ENCODE peak calls at places on chromosomes 2 and 18, in nine cellular contexts. P is colonic mucosa, D is fibroblast of pulmonary artery, J is heart right ventricle, E is hepatocyte, V is GM12878, X is tibial artery, L is fibroblast of mammary gland, U is heart left ventricle. Z is an unnamed sample.

GRCh38 chr2:188784269-188784762 is 189.9 kb upstream of the COL3A1 start:
- DNase-seq in D (no peak), E (peak), U (no peak), X (no peak), V (no peak), J (no peak), P (no peak), L (no peak), Z (no peak)

GRCh38 chr2:65316072-65316471 is 88.4 kb downstream of the ACTR2 start:
- DNase-seq in V (no peak), J (no peak), P (no peak), L (peak), X (peak), D (peak), E (no peak), U (peak), Z (peak)

GRCh38 chr18:63444567-63444966 is 22.3 kb upstream of the VPS4B start:
- DNase-seq in E (peak), V (no peak), L (peak), X (peak), P (peak), U (no peak), J (no peak), D (peak), Z (peak)

GRCh38 chr18:8627107-8627472 is 17.9 kb downstream of the RAB12 start:
- DNase-seq in D (no peak), E (no peak), L (no peak), V (no peak), U (no peak), X (no peak), J (peak), P (no peak), Z (no peak)

GRCh38 chr2:126752876-126753275 is 96.9 kb downstream of the GYPC start:
- DNase-seq in V (no peak), D (no peak), L (no peak), U (no peak), X (no peak), E (no peak), P (peak), J (no peak), Z (no peak)

GRCh38 chr2:219916761-219917160 is 289.3 kb downstream of the SLC4A3 start:
- DNase-seq in J (no peak), U (no peak), E (no peak), X (no peak), P (no peak), D (no peak), L (no peak), V (no peak), Z (no peak)

GRCh38 chr2:30730736-30731135 is 76.5 kb downstream of the CAPN13 start:
- DNase-seq in X (no peak), V (no peak), J (no peak), U (no peak), P (no peak), D (no peak), E (no peak), L (no peak), Z (no peak)

GRCh38 chr2:46352621-46353020 is 55.4 kb downstream of the EPAS1 start:
- DNase-seq in U (peak), V (no peak), X (no peak), L (no peak), J (peak), P (no peak), E (no peak), D (no peak), Z (no peak)

GRCh38 chr2:172811027-172811426 is 75.4 kb downstream of the RAPGEF4 start:
- DNase-seq in V (no peak), L (no peak), U (no peak), D (no peak), P (no peak), X (no peak), E (no peak), J (no peak), Z (peak)

GRCh38 chr2:129757915-129758421 is 221.5 kb upstream of the RAB6C start:
- DNase-seq in X (no peak), P (no peak), E (no peak), D (no peak), V (no peak), U (no peak), L (no peak), J (no peak), Z (no peak)

GRCh38 chr2:129757366-129757914 is 222.0 kb upstream of the RAB6C start:
- DNase-seq in U (no peak), V (no peak), X (no peak), L (no peak), J (no peak), P (no peak), E (no peak), D (no peak), Z (no peak)

GRCh38 chr2:129760669-129761068 is 218.8 kb upstream of the RAB6C start:
- DNase-seq in X (no peak), P (no peak), D (no peak), V (no peak), L (no peak), E (no peak), J (no peak), U (no peak), Z (no peak)

GRCh38 chr2:129759186-129760010 is 220.1 kb upstream of the RAB6C start:
- DNase-seq in E (no peak), J (no peak), D (no peak), V (no peak), P (no peak), X (no peak), U (no peak), L (no peak), Z (no peak)

GRCh38 chr2:129758461-129759185 is 220.8 kb upstream of the RAB6C start:
- DNase-seq in V (no peak), J (peak), P (no peak), U (no peak), L (no peak), E (no peak), D (no peak), X (peak), Z (peak)
- H3K4me3 ChIP-seq in V (no peak), J (no peak), P (peak), U (peak), L (no peak), E (no peak), D (no peak), X (peak), Z (peak)

DNA sequence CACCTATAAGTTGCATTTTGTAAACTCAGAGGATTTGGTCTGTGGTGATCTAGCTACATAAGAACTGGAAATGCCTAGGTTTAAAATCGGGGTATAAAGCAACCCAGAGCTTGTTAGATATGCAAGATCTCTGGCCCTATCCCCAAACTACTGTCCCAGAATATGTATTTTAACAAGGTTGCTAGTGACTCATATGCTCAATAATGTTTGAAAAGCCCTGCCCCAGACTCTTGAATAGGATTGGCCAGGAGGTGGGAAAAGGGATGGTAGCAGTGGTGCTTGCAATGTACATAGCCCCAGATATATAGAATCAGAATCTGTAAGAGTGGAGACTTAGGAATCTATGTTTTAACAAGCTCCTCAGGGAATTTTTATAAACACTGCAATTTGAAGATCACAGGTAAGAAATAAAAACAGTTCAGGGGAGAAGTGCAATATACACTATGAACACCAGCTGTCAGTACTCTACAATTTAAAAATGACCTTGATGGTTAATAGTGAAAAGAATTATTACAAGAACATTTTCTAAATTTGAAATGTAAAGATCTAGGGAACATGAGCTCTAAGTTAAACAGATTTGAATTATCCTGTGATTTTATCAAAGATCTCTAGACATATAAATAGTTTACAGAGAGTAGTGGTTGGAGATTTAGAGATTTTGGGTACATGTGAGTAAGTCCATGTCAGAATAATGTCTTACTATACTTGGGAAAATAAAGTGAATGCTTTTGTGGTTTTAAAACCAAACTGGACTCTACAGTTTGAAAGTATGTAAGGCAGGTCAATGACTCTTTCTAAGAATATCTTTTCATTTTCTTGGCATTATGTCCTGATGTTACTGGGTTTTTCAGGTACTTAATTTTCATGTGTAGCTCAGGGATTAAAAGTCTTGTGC is 7.7 kb upstream of the MMADHC start:
- DNase-seq in U (no peak), E (no peak), J (no peak), L (no peak), D (peak), V (no peak), P (no peak), X (no peak), Z (peak)
- TF ChIP-seq CTCF in U (no peak), E (peak), J (no peak), L (peak), D (peak), V (no peak), P (no peak), X (no peak), Z (peak)

DNA sequence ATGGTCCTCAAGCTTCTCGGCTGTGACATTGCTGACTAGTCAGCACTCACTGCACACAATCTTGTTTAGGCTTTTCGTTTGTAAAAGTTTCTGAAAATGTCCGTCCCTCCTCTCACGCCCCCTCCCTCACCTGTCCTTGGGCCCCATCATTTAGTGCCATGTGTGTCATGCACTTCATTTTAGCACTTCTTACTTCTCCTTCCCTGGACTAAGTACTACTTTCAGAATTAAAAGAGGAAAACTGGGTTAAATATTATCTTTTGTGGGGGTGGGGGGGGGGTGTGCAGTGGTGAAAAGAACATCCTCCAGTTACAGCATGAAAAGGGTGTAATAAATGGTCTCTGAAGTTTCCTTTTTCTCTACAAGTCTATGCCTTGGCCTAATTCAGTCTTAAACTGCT is 182.0 kb upstream of the SP5 start:
- DNase-seq in V (peak), U (no peak), D (no peak), X (no peak), J (no peak), E (peak), P (no peak), L (no peak), Z (no peak)
- H3K4me3 ChIP-seq in V (no peak), U (no peak), D (no peak), X (no peak), J (no peak), E (no peak), P (no peak), L (no peak), Z (no peak)

GRCh38 chr2:105400138-105400540 is 1.3 kb upstream of the FHL2 start:
- DNase-seq in J (no peak), E (no peak), P (peak), X (no peak), L (no peak), V (no peak), D (no peak), U (no peak), Z (no peak)

GRCh38 chr2:105397025-105397722 is 1.7 kb downstream of the FHL2 start:
- DNase-seq in V (no peak), U (no peak), D (peak), E (no peak), L (no peak), J (no peak), P (no peak), X (no peak), Z (peak)

GRCh38 chr2:105398522-105399206 is at the start of gene FHL2:
- DNase-seq in U (peak), V (no peak), E (peak), J (peak), D (peak), P (peak), X (peak), L (peak), Z (peak)

GRCh38 chr2:105397959-105398521 is 811 bp downstream of the FHL2 start:
- DNase-seq in X (no peak), L (no peak), V (no peak), U (no peak), P (no peak), D (peak), J (no peak), E (no peak), Z (peak)

GRCh38 chr2:105399207-105399861 is 483 bp upstream of the FHL2 start:
- DNase-seq in U (no peak), X (no peak), D (no peak), P (no peak), L (no peak), J (no peak), V (no peak), E (no peak), Z (no peak)
- TF ChIP-seq CTCF in U (no peak), X (no peak), D (no peak), P (peak), L (no peak), J (no peak), V (no peak), E (no peak), Z (no peak)

GRCh38 chr2:240986787-240987411 is 11.5 kb upstream of the SNED1 start:
- DNase-seq in E (peak), V (no peak), X (peak), U (peak), D (peak), J (no peak), L (peak), P (no peak), Z (peak)
- H3K4me3 ChIP-seq in E (no peak), V (no peak), X (no peak), U (no peak), D (no peak), J (no peak), L (no peak), P (no peak), Z (no peak)

GRCh38 chr18:37305084-37305483 is 260.5 kb downstream of the CELF4 start:
- DNase-seq in U (no peak), L (no peak), D (no peak), J (no peak), E (no peak), V (no peak), X (no peak), P (no peak), Z (no peak)

GRCh38 chr18:37306420-37306819 is 259.2 kb downstream of the CELF4 start:
- DNase-seq in E (no peak), P (no peak), V (no peak), X (no peak), D (no peak), J (no peak), L (no peak), U (no peak), Z (no peak)

GRCh38 chr18:37309861-37310260 is 255.7 kb downstream of the CELF4 start:
- DNase-seq in L (no peak), U (no peak), V (no peak), X (no peak), J (no peak), D (no peak), P (no peak), E (no peak), Z (no peak)

GRCh38 chr18:37304012-37304680 is 261.5 kb downstream of the CELF4 start:
- DNase-seq in E (no peak), X (no peak), U (no peak), V (no peak), J (no peak), P (no peak), L (no peak), D (no peak), Z (no peak)

DNA sequence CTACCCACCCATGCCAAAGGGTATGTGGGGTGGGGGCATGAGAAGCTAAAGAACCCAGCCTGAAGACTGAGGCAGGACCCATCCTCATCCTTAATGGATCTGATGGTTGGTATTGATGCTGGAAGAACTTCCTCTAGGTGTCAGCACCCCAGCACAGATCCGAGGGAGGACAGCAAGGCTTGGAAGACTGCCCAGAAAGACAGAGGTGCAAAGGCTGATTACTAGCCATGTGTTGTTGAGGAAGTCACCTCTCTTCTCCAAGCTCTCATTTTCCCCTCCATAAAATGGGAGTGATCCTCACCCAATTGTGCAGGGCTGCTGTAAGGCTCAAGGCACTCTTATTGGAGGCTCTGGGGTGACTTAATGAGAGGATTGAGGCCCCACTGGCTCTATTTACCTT is 256.5 kb downstream of the CELF4 start:
- DNase-seq in P (no peak), X (no peak), U (no peak), D (peak), E (no peak), J (no peak), V (no peak), L (no peak), Z (no peak)
- TF ChIP-seq CTCF in P (no peak), X (no peak), U (no peak), D (no peak), E (no peak), J (no peak), V (no peak), L (no peak), Z (no peak)

DNA sequence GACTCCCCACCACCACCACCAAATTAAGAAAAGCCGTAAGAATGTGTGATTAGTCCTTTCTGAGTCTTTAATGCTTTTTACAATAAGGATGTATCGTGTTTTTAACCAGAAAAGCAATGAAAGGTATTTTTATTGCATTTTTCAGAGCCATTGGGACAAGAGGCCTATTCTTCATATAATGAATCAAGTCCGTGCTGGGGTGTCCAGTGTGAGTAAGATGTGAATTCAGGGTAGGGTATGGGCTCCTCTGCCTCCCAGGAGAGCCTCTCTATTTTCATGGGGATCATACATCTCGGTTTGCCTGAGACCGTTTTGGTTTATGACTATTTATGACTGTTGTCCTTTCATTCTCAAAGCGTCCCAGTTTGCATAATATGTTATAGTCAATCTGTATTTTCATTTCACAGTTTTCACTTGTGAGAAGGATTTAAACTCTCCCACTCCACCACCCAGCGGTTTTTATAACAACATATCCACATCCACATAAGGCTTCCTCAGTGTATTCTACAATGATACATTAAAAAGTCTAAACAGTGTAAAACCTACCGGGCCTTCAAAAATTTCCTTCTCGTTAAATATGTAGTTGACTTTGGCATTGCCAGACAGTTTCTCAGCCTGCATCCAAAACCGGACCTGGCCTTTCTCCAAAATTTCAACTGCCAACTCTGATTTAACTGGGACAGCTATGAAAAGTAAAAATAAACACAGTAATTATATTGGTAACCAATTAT is 80.8 kb upstream of the LPIN2 start:
- DNase-seq in J (peak), V (no peak), X (no peak), U (no peak), P (peak), D (no peak), L (no peak), E (no peak), Z (peak)
- H3K4me3 ChIP-seq in J (no peak), V (no peak), X (no peak), U (no peak), P (no peak), D (no peak), L (no peak), E (no peak), Z (no peak)

DNA sequence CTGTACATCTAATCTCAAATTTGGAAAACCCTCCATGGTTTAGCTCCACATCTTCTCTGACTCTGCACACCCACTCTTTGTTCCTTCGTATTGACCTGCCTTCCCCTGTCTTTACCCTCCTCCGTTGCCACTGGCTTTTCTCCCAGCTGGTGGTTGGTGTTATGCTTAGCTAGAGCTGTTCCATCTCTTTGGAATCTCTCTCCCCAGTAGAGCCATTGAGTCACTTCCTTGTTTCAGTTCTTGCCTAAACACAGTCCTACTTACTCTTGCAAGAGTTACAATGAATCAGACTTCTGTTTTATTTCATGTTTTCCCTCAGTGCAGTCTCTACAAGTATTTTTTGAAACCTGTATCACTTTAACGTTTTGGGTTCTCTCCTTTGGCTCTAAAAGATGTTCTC is 263.9 kb downstream of the LTBP1 start:
- DNase-seq in L (peak), X (peak), D (peak), E (peak), P (no peak), J (peak), U (no peak), V (no peak), Z (peak)
- TF ChIP-seq CTCF in L (no peak), X (no peak), D (no peak), E (no peak), P (no peak), J (no peak), U (no peak), V (no peak), Z (no peak)

GRCh38 chr2:162462911-162463310 is 119.0 kb downstream of the GCA start:
- DNase-seq in U (no peak), J (no peak), V (no peak), E (no peak), X (no peak), L (no peak), D (no peak), P (no peak), Z (no peak)

GRCh38 chr2:162465430-162465829 is 121.5 kb downstream of the GCA start:
- DNase-seq in V (no peak), P (no peak), J (no peak), L (no peak), D (no peak), U (no peak), E (no peak), X (no peak), Z (no peak)
- H3K4me3 ChIP-seq in V (no peak), P (no peak), J (no peak), L (no peak), D (no peak), U (no peak), E (no peak), X (no peak), Z (no peak)

Z was measured in fibroblast of the aortic adventitia.